ENCODE peak calls at places on chromosomes 1 and 21, in four cellular contexts. Q, J, Z and S are unnamed samples.

GRCh38 chr1:233172201-233172600 is 123.3 kb downstream of the PCNX2 start:
- DNase-seq in Q (peak; percentile 20), J (peak; percentile 42), Z (no peak), S (no peak)

GRCh38 chr1:237619553-237619952 is 271.2 kb downstream of the ZP4 start:
- DNase-seq in Z (no peak), Q (no peak), J (no peak), S (peak; percentile 4)

GRCh38 chr1:53557369-53557768 is 98.2 kb downstream of the DMRTB1 start:
- DNase-seq in Q (no peak), J (no peak), Z (no peak), S (no peak)

GRCh38 chr21:44510508-44511218 is 29.3 kb downstream of the KRTAP10-1 start:
- DNase-seq in Q (peak; percentile 62), J (peak; percentile 65), Z (peak; percentile 75), S (peak; percentile 34)

GRCh38 chr1:212867192-212867591 is 9.1 kb downstream of the FLVCR1 start:
- DNase-seq in J (no peak), Q (no peak), Z (no peak), S (no peak)

GRCh38 chr1:207941664-207942063 is 30.7 kb upstream of the CD34 start:
- DNase-seq in J (no peak), Z (no peak), Q (peak; percentile 62), S (no peak)

GRCh38 chr1:197466813-197467212 is 198.8 kb downstream of the CRB1 start:
- DNase-seq in J (no peak), Z (no peak), Q (no peak), S (no peak)

GRCh38 chr1:153921803-153922075 is 1.0 kb downstream of the GATAD2B start:
- DNase-seq in Z (no peak), J (peak; percentile 74), Q (no peak), S (no peak)

GRCh38 chr1:75220072-75220471 is 85.9 kb downstream of the LHX8 start:
- DNase-seq in Z (no peak), Q (no peak), J (no peak), S (no peak)

GRCh38 chr1:202964755-202965440 is 2.2 kb downstream of the CYB5R1 start:
- DNase-seq in Q (no peak), J (no peak), Z (no peak), S (no peak)

GRCh38 chr1:154318386-154318785 is 2.5 kb upstream of the AQP10 start:
- DNase-seq in J (no peak), Q (no peak), Z (no peak), S (no peak)

GRCh38 chr1:234985531-234986294 is 142.9 kb downstream of the TOMM20 start:
- DNase-seq in Q (no peak), Z (no peak), J (no peak), S (no peak)

GRCh38 chr1:15158506-15159165 is 5.1 kb downstream of the TMEM51 start:
- DNase-seq in Z (no peak), Q (peak; percentile 66), J (no peak), S (no peak)

GRCh38 chr21:41139951-41140350 is 28.0 kb upstream of the BACE2 start:
- DNase-seq in J (no peak), Q (no peak), Z (no peak), S (no peak)

GRCh38 chr1:100510441-100510840 is 27.5 kb upstream of the GPR88 start:
- DNase-seq in Z (no peak), Q (no peak), J (no peak), S (peak; percentile 81)

GRCh38 chr1:162368451-162368850 is 8.2 kb downstream of the SPATA46 start:
- DNase-seq in Z (no peak), Q (no peak), J (peak; percentile 89), S (no peak)

GRCh38 chr1:225597926-225598575 is 54.9 kb downstream of the ENAH start:
- DNase-seq in Z (no peak), J (no peak), Q (peak; percentile 51), S (no peak)

GRCh38 chr1:92927870-92928269 is 33.4 kb downstream of the DIPK1A start:
- DNase-seq in Q (no peak), Z (no peak), J (no peak), S (no peak)

GRCh38 chr1:208105756-208106155 is 138.4 kb downstream of the PLXNA2 start:
- DNase-seq in Z (no peak), J (no peak), Q (no peak), S (no peak)